ENCODE peak calls at places on chromosomes 7 and 10, in five cellular contexts. One of them, this sample, is unnamed. For H3K4me1, the result is how much of the 10 kb centered on the place peaks cover.

GRCh38 chr7:92955081-92955480 is 118.7 kb upstream of the CDK6 start:
- DNase-seq in SJSA1: no peak
- DNase-seq in adrenal gland: no peak
- DNase-seq in heart right ventricle: no peak
- DNase-seq in CD8-positive, alpha-beta T cell: no peak
- DNase-seq in this sample: peak

GRCh38 chr7:24724451-24725190 is 32.6 kb downstream of the GSDME start:
- DNase-seq in SJSA1: no peak
- DNase-seq in adrenal gland: no peak
- DNase-seq in heart right ventricle: no peak
- DNase-seq in CD8-positive, alpha-beta T cell: no peak
- DNase-seq in this sample: no peak

GRCh38 chr10:92880233-92880861 is 32.0 kb downstream of the EXOC6 start:
- DNase-seq in SJSA1: no peak
- DNase-seq in adrenal gland: no peak
- DNase-seq in heart right ventricle: no peak
- DNase-seq in CD8-positive, alpha-beta T cell: peak
- DNase-seq in this sample: peak

GRCh38 chr10:129873351-129873750 is 90.7 kb downstream of the EBF3 start:
- DNase-seq in SJSA1: no peak
- DNase-seq in adrenal gland: no peak
- DNase-seq in heart right ventricle: no peak
- DNase-seq in CD8-positive, alpha-beta T cell: no peak
- DNase-seq in this sample: no peak

GRCh38 chr7:98619450-98620321 is 2.6 kb downstream of the NPTX2 start:
- DNase-seq in SJSA1: peak
- DNase-seq in adrenal gland: peak
- DNase-seq in heart right ventricle: no peak
- DNase-seq in CD8-positive, alpha-beta T cell: no peak
- DNase-seq in this sample: no peak

GRCh38 chr7:14233026-14233897 is 243.8 kb upstream of the ETV1 start:
- DNase-seq in SJSA1: no peak
- DNase-seq in adrenal gland: no peak
- DNase-seq in heart right ventricle: no peak
- DNase-seq in CD8-positive, alpha-beta T cell: no peak
- DNase-seq in this sample: no peak

GRCh38 chr7:31108097-31108657 is 56.1 kb downstream of the ADCYAP1R1 start:
- DNase-seq in SJSA1: no peak
- DNase-seq in adrenal gland: no peak
- DNase-seq in heart right ventricle: no peak
- DNase-seq in CD8-positive, alpha-beta T cell: no peak
- DNase-seq in this sample: no peak

GRCh38 chr10:133264455-133264854 is 12.2 kb downstream of the ADAM8 start:
- DNase-seq in SJSA1: no peak
- DNase-seq in adrenal gland: no peak
- DNase-seq in heart right ventricle: no peak
- DNase-seq in CD8-positive, alpha-beta T cell: peak
- DNase-seq in this sample: no peak

GRCh38 chr7:130352335-130353074 is 7.9 kb downstream of the CPA5 start:
- DNase-seq in SJSA1: no peak
- DNase-seq in adrenal gland: no peak
- DNase-seq in heart right ventricle: no peak
- DNase-seq in CD8-positive, alpha-beta T cell: no peak
- DNase-seq in this sample: peak

GRCh38 chr10:86757110-86757790 is 831 bp downstream of the BMPR1A start:
- DNase-seq in SJSA1: peak
- DNase-seq in adrenal gland: peak
- DNase-seq in heart right ventricle: peak
- DNase-seq in CD8-positive, alpha-beta T cell: peak
- DNase-seq in this sample: peak

GRCh38 chr10:79049931-79050895 is 18.6 kb upstream of the ZMIZ1 start:
- DNase-seq in SJSA1: no peak
- DNase-seq in adrenal gland: no peak
- DNase-seq in heart right ventricle: no peak
- DNase-seq in CD8-positive, alpha-beta T cell: no peak
- DNase-seq in this sample: no peak

GRCh38 chr10:96344178-96344577 is 14.6 kb downstream of the OPALIN start:
- DNase-seq in SJSA1: no peak
- DNase-seq in adrenal gland: no peak
- DNase-seq in heart right ventricle: no peak
- DNase-seq in CD8-positive, alpha-beta T cell: no peak
- DNase-seq in this sample: no peak

GRCh38 chr7:27868117-27868516 is 128.2 kb downstream of the TAX1BP1 start:
- DNase-seq in SJSA1: no peak
- DNase-seq in adrenal gland: peak
- DNase-seq in heart right ventricle: no peak
- DNase-seq in CD8-positive, alpha-beta T cell: no peak
- DNase-seq in this sample: no peak

GRCh38 chr7:145313601-145314000 is 477.7 kb upstream of the TPK1 start:
- DNase-seq in SJSA1: no peak
- DNase-seq in adrenal gland: no peak
- DNase-seq in heart right ventricle: no peak
- DNase-seq in CD8-positive, alpha-beta T cell: no peak
- DNase-seq in this sample: no peak

GRCh38 chr7:42606217-42606905 is 305.5 kb downstream of the C7orf25 start:
- DNase-seq in SJSA1: no peak
- DNase-seq in adrenal gland: no peak
- DNase-seq in heart right ventricle: no peak
- DNase-seq in CD8-positive, alpha-beta T cell: no peak
- DNase-seq in this sample: no peak

GRCh38 chr10:69096045-69096444 is 8.1 kb downstream of the SRGN start:
- DNase-seq in SJSA1: no peak
- DNase-seq in adrenal gland: no peak
- DNase-seq in heart right ventricle: no peak
- DNase-seq in CD8-positive, alpha-beta T cell: no peak
- DNase-seq in this sample: no peak

GRCh38 chr10:110724116-110724701 is 80.1 kb downstream of the RBM20 start:
- DNase-seq in SJSA1: no peak
- DNase-seq in adrenal gland: no peak
- DNase-seq in heart right ventricle: no peak
- DNase-seq in CD8-positive, alpha-beta T cell: no peak
- DNase-seq in this sample: no peak

GRCh38 chr10:71314694-71315225 is 4.3 kb upstream of the SLC29A3 start:
- DNase-seq in SJSA1: no peak
- DNase-seq in adrenal gland: no peak
- DNase-seq in heart right ventricle: no peak
- DNase-seq in CD8-positive, alpha-beta T cell: no peak
- DNase-seq in this sample: no peak

GRCh38 chr7:68014031-68014774 is 1017.6 kb downstream of the TYW1 start:
- DNase-seq in SJSA1: no peak
- DNase-seq in adrenal gland: no peak
- DNase-seq in heart right ventricle: no peak
- DNase-seq in CD8-positive, alpha-beta T cell: no peak
- DNase-seq in this sample: no peak

GRCh38 chr10:133422223-133422820 is 2.1 kb downstream of the SPRN start:
- DNase-seq in SJSA1: no peak
- DNase-seq in adrenal gland: no peak
- DNase-seq in heart right ventricle: peak
- DNase-seq in CD8-positive, alpha-beta T cell: no peak
- DNase-seq in this sample: no peak

GRCh38 chr7:151780626-151781025 is 96.3 kb downstream of the PRKAG2 start:
- DNase-seq in SJSA1: no peak
- DNase-seq in adrenal gland: no peak
- DNase-seq in heart right ventricle: no peak
- DNase-seq in CD8-positive, alpha-beta T cell: no peak
- DNase-seq in this sample: peak

GRCh38 chr7:117588352-117588794 is 108.5 kb downstream of the CFTR start:
- DNase-seq in SJSA1: no peak
- DNase-seq in adrenal gland: no peak
- DNase-seq in heart right ventricle: no peak
- DNase-seq in CD8-positive, alpha-beta T cell: no peak
- DNase-seq in this sample: no peak

GRCh38 chr10:101031796-101032636 is 982 bp downstream of the SFXN3 start:
- DNase-seq in SJSA1: peak
- DNase-seq in adrenal gland: peak
- DNase-seq in heart right ventricle: peak
- DNase-seq in CD8-positive, alpha-beta T cell: peak
- DNase-seq in this sample: peak

GRCh38 chr10:69123306-69123746 is 652 bp upstream of the VPS26A start:
- DNase-seq in SJSA1: no peak
- DNase-seq in adrenal gland: no peak
- DNase-seq in heart right ventricle: no peak
- DNase-seq in CD8-positive, alpha-beta T cell: no peak
- DNase-seq in this sample: peak

GRCh38 chr10:132538031-132538789 is 623 bp downstream of the INPP5A start:
- DNase-seq in SJSA1: no peak
- DNase-seq in adrenal gland: peak
- DNase-seq in heart right ventricle: no peak
- DNase-seq in CD8-positive, alpha-beta T cell: no peak
- DNase-seq in this sample: no peak

GRCh38 chr10:71748671-71749191 is 24.6 kb downstream of the VSIR start:
- DNase-seq in SJSA1: no peak
- DNase-seq in adrenal gland: peak
- DNase-seq in heart right ventricle: peak
- DNase-seq in CD8-positive, alpha-beta T cell: peak
- DNase-seq in this sample: no peak

GRCh38 chr10:46557319-46558140 is 1.1 kb upstream of the GPRIN2 start:
- DNase-seq in SJSA1: peak
- DNase-seq in adrenal gland: peak
- DNase-seq in heart right ventricle: no peak
- DNase-seq in CD8-positive, alpha-beta T cell: no peak
- DNase-seq in this sample: no peak

GRCh38 chr10:13971586-13972475 is 358.9 kb downstream of the FRMD4A start:
- DNase-seq in SJSA1: no peak
- DNase-seq in adrenal gland: no peak
- DNase-seq in heart right ventricle: no peak
- DNase-seq in CD8-positive, alpha-beta T cell: no peak
- DNase-seq in this sample: no peak

GRCh38 chr10:96984512-96985225 is 152.6 kb downstream of the LCOR start:
- DNase-seq in SJSA1: no peak
- DNase-seq in adrenal gland: no peak
- DNase-seq in heart right ventricle: no peak
- DNase-seq in CD8-positive, alpha-beta T cell: no peak
- DNase-seq in this sample: no peak

GRCh38 chr7:29859089-29859488 is 52.8 kb downstream of the WIPF3 start:
- DNase-seq in SJSA1: no peak
- DNase-seq in adrenal gland: no peak
- DNase-seq in heart right ventricle: no peak
- DNase-seq in CD8-positive, alpha-beta T cell: no peak
- DNase-seq in this sample: no peak

GRCh38 chr7:29854257-29854938 is 48.1 kb downstream of the WIPF3 start:
- DNase-seq in SJSA1: no peak
- DNase-seq in adrenal gland: no peak
- DNase-seq in heart right ventricle: no peak
- DNase-seq in CD8-positive, alpha-beta T cell: no peak
- DNase-seq in this sample: no peak

GRCh38 chr7:29859491-29860180 is 53.3 kb downstream of the WIPF3 start:
- DNase-seq in SJSA1: no peak
- DNase-seq in adrenal gland: no peak
- DNase-seq in heart right ventricle: no peak
- DNase-seq in CD8-positive, alpha-beta T cell: no peak
- DNase-seq in this sample: no peak

GRCh38 chr7:29858080-29858951 is 52.0 kb downstream of the WIPF3 start:
- DNase-seq in SJSA1: no peak
- DNase-seq in adrenal gland: no peak
- DNase-seq in heart right ventricle: no peak
- DNase-seq in CD8-positive, alpha-beta T cell: no peak
- DNase-seq in this sample: no peak

DNA sequence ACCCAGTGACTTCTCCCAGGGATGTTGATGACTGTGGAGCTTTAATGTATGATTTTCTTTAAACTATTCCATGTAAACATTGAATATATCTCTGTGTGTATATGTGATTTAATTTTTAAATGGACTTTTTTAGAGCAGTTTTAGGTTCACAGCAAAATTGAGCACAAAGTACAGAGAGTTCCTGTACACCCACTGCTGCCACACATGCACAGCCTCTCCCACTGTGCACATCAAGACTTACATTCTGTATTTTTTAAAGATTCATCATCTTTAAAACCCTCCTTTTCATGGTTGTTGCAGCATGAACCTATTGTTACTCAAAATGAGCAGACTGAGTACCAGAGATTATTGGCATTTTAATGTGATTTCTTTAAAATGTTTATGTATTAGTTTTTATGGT is 51.3 kb downstream of the WIPF3 start:
- DNase-seq in SJSA1: no peak
- DNase-seq in adrenal gland: no peak
- DNase-seq in heart right ventricle: no peak
- DNase-seq in CD8-positive, alpha-beta T cell: no peak
- DNase-seq in this sample: no peak
- H3K27ac ChIP-seq in SJSA1: no peak
- H3K27ac ChIP-seq in adrenal gland: no peak
- H3K27ac ChIP-seq in heart right ventricle: no peak
- H3K27ac ChIP-seq in CD8-positive, alpha-beta T cell: no peak
- H3K27ac ChIP-seq in this sample: no peak

DNA sequence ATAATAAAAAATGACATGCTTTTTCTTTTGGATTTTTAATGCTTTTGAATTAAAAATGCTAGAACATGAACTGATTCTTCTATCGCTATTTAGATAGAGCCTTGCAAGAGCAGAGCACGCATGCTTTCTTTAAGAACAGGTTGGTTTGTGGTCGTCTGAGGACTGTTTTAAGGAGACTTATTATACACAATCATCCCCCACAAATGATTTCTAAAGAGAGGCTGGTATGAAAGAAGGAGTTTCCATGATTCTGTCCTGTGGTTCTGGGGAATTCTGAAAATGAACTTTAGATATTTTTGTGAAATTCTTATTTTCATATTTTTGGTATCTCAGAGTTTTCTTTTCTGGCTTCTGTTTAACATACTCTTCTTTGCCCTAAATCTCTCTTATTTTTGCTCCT is 101.4 kb downstream of the TCF7L2 start:
- DNase-seq in SJSA1: no peak
- DNase-seq in adrenal gland: no peak
- DNase-seq in heart right ventricle: no peak
- DNase-seq in CD8-positive, alpha-beta T cell: no peak
- DNase-seq in this sample: no peak
- H3K4me1 ChIP-seq in SJSA1: under half
- H3K4me1 ChIP-seq in adrenal gland: under half
- H3K4me1 ChIP-seq in heart right ventricle: under half
- H3K4me1 ChIP-seq in CD8-positive, alpha-beta T cell: under half
- H3K4me1 ChIP-seq in this sample: half or more

GRCh38 chr7:2241580-2242540 is at the start of the genes MRM2 and NUDT1:
- DNase-seq in SJSA1: peak
- DNase-seq in adrenal gland: peak
- DNase-seq in heart right ventricle: peak
- DNase-seq in CD8-positive, alpha-beta T cell: peak
- DNase-seq in this sample: peak
- H3K27ac ChIP-seq in SJSA1: peak
- H3K27ac ChIP-seq in adrenal gland: no peak
- H3K27ac ChIP-seq in heart right ventricle: no peak
- H3K27ac ChIP-seq in CD8-positive, alpha-beta T cell: peak
- H3K27ac ChIP-seq in this sample: peak

GRCh38 chr7:116545411-116545993 is 20.7 kb downstream of the CAV1 start:
- DNase-seq in SJSA1: no peak
- DNase-seq in adrenal gland: no peak
- DNase-seq in heart right ventricle: no peak
- DNase-seq in CD8-positive, alpha-beta T cell: no peak
- DNase-seq in this sample: no peak

GRCh38 chr7:116548506-116548905 is 23.7 kb downstream of the CAV1 start:
- DNase-seq in SJSA1: no peak
- DNase-seq in adrenal gland: no peak
- DNase-seq in heart right ventricle: no peak
- DNase-seq in CD8-positive, alpha-beta T cell: no peak
- DNase-seq in this sample: no peak

GRCh38 chr7:116546054-116546453 is 21.2 kb downstream of the CAV1 start:
- DNase-seq in SJSA1: no peak
- DNase-seq in adrenal gland: no peak
- DNase-seq in heart right ventricle: no peak
- DNase-seq in CD8-positive, alpha-beta T cell: no peak
- DNase-seq in this sample: no peak

GRCh38 chr7:116546916-116547315 is 22.1 kb downstream of the CAV1 start:
- DNase-seq in SJSA1: no peak
- DNase-seq in adrenal gland: no peak
- DNase-seq in heart right ventricle: no peak
- DNase-seq in CD8-positive, alpha-beta T cell: no peak
- DNase-seq in this sample: no peak

GRCh38 chr7:116547347-116547746 is 22.5 kb downstream of the CAV1 start:
- DNase-seq in SJSA1: no peak
- DNase-seq in adrenal gland: no peak
- DNase-seq in heart right ventricle: no peak
- DNase-seq in CD8-positive, alpha-beta T cell: no peak
- DNase-seq in this sample: no peak
- H3K4me1 ChIP-seq in SJSA1: under half
- H3K4me1 ChIP-seq in adrenal gland: under half
- H3K4me1 ChIP-seq in heart right ventricle: half or more
- H3K4me1 ChIP-seq in CD8-positive, alpha-beta T cell: under half
- H3K4me1 ChIP-seq in this sample: under half